ENCODE peak calls at places on chromosomes 12 and 14, in ten cellular contexts. One of them, this sample, is unnamed.

GRCh38 chr14:60346706-60347105 is 97.7 kb downstream of the PPM1A start:
- DNase-seq in astrocyte: no peak
- DNase-seq in Karpas-422: no peak
- DNase-seq in HepG2: no peak
- DNase-seq in mammary epithelial cell: no peak
- DNase-seq in GM23248: peak
- DNase-seq in hepatocyte: no peak
- DNase-seq in mesenchymal stem cell: no peak
- DNase-seq in neural progenitor cell: no peak
- DNase-seq in neuronal stem cell: no peak
- DNase-seq in this sample: no peak

GRCh38 chr14:61337893-61338292 is 16.5 kb downstream of the PRKCH start:
- DNase-seq in neural progenitor cell: no peak
- DNase-seq in mammary epithelial cell: no peak
- DNase-seq in HepG2: no peak
- DNase-seq in hepatocyte: no peak
- DNase-seq in neuronal stem cell: no peak
- DNase-seq in astrocyte: no peak
- DNase-seq in Karpas-422: no peak
- DNase-seq in mesenchymal stem cell: no peak
- DNase-seq in GM23248: no peak
- DNase-seq in this sample: no peak

GRCh38 chr12:76866146-76866545 is 12.7 kb downstream of the CSRP2 start:
- DNase-seq in neuronal stem cell: peak
- DNase-seq in mammary epithelial cell: no peak
- DNase-seq in hepatocyte: no peak
- DNase-seq in HepG2: no peak
- DNase-seq in Karpas-422: no peak
- DNase-seq in neural progenitor cell: peak
- DNase-seq in GM23248: peak
- DNase-seq in astrocyte: peak
- DNase-seq in mesenchymal stem cell: peak
- DNase-seq in this sample: no peak

GRCh38 chr14:67815573-67816235 is 686 bp downstream of the ZFYVE26 start:
- DNase-seq in hepatocyte: peak
- DNase-seq in mesenchymal stem cell: peak
- DNase-seq in mammary epithelial cell: peak
- DNase-seq in HepG2: no peak
- DNase-seq in GM23248: peak
- DNase-seq in Karpas-422: no peak
- DNase-seq in astrocyte: peak
- DNase-seq in neuronal stem cell: no peak
- DNase-seq in neural progenitor cell: peak
- DNase-seq in this sample: no peak

GRCh38 chr12:132191715-132192553 is 47.7 kb downstream of the NOC4L start:
- DNase-seq in Karpas-422: no peak
- DNase-seq in hepatocyte: no peak
- DNase-seq in neural progenitor cell: no peak
- DNase-seq in mesenchymal stem cell: no peak
- DNase-seq in mammary epithelial cell: no peak
- DNase-seq in HepG2: no peak
- DNase-seq in astrocyte: no peak
- DNase-seq in neuronal stem cell: no peak
- DNase-seq in GM23248: no peak
- DNase-seq in this sample: no peak

GRCh38 chr12:94386422-94386821 is 73.2 kb downstream of the CEP83 start:
- DNase-seq in neuronal stem cell: no peak
- DNase-seq in Karpas-422: no peak
- DNase-seq in astrocyte: peak
- DNase-seq in HepG2: peak
- DNase-seq in mammary epithelial cell: no peak
- DNase-seq in neural progenitor cell: no peak
- DNase-seq in hepatocyte: no peak
- DNase-seq in GM23248: no peak
- DNase-seq in mesenchymal stem cell: peak
- DNase-seq in this sample: no peak

GRCh38 chr14:100547633-100548294 is 39.5 kb downstream of the BEGAIN start:
- DNase-seq in Karpas-422: peak
- DNase-seq in GM23248: peak
- DNase-seq in astrocyte: no peak
- DNase-seq in hepatocyte: no peak
- DNase-seq in mammary epithelial cell: no peak
- DNase-seq in neuronal stem cell: no peak
- DNase-seq in mesenchymal stem cell: no peak
- DNase-seq in neural progenitor cell: no peak
- DNase-seq in HepG2: no peak
- DNase-seq in this sample: peak

GRCh38 chr14:62081012-62081612 is 318.9 kb downstream of the SNAPC1 start:
- DNase-seq in neural progenitor cell: no peak
- DNase-seq in mammary epithelial cell: no peak
- DNase-seq in mesenchymal stem cell: no peak
- DNase-seq in Karpas-422: peak
- DNase-seq in astrocyte: no peak
- DNase-seq in GM23248: no peak
- DNase-seq in neuronal stem cell: no peak
- DNase-seq in HepG2: no peak
- DNase-seq in hepatocyte: no peak
- DNase-seq in this sample: no peak

GRCh38 chr14:99722741-99723140 is 38.6 kb downstream of the CYP46A1 start:
- DNase-seq in mammary epithelial cell: no peak
- DNase-seq in astrocyte: no peak
- DNase-seq in mesenchymal stem cell: no peak
- DNase-seq in GM23248: no peak
- DNase-seq in hepatocyte: no peak
- DNase-seq in Karpas-422: no peak
- DNase-seq in neural progenitor cell: no peak
- DNase-seq in neuronal stem cell: no peak
- DNase-seq in HepG2: no peak
- DNase-seq in this sample: no peak

GRCh38 chr12:132161046-132161781 is 17.0 kb downstream of the NOC4L start:
- DNase-seq in Karpas-422: peak
- DNase-seq in neural progenitor cell: no peak
- DNase-seq in mammary epithelial cell: no peak
- DNase-seq in neuronal stem cell: no peak
- DNase-seq in mesenchymal stem cell: no peak
- DNase-seq in GM23248: no peak
- DNase-seq in HepG2: no peak
- DNase-seq in astrocyte: peak
- DNase-seq in hepatocyte: no peak
- DNase-seq in this sample: no peak

GRCh38 chr12:75660107-75660530 is 148.7 kb upstream of the KRR1 start:
- DNase-seq in mesenchymal stem cell: peak
- DNase-seq in neuronal stem cell: no peak
- DNase-seq in astrocyte: peak
- DNase-seq in Karpas-422: no peak
- DNase-seq in hepatocyte: no peak
- DNase-seq in GM23248: peak
- DNase-seq in mammary epithelial cell: peak
- DNase-seq in neural progenitor cell: no peak
- DNase-seq in HepG2: no peak
- DNase-seq in this sample: peak

DNA sequence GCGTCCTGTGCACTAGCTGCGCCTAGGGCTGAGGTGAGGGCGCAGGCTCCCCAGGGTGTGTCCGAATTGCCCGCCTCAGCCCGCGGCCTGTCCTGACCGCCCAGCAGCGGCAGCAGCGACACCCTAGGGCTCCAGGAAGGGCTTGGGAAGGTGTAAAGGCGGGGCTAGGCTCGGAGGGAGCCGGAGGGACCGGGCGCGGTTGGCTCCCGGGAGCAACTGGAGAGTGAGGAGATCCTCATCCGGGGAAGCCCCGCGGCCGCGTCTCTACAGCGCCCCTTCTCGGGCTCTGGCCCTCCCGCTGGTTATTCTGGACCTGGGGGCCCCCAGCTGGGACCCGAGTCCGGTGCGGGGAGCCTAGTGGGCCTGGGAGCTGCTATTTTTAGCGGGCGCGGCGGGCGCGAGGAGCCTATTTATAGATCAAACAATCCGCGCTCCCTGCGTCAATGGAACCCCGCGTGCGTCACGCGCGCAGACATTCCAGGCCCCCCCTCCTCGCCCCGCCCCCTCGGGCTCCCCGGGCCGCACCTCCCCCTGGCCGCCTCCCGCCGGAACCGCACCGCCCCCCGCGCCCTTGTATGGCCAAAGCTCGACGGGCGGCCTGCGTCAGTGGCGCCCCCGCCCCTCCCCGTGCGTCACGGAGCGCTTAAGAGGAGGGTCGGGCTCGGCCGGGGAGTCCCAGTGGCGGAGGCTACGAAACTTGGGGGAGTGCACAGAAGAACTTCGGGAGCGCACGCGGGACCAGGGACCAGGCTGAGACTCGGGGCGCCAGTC is at the start of gene NR4A1:
- DNase-seq in hepatocyte: peak
- DNase-seq in neuronal stem cell: peak
- DNase-seq in Karpas-422: peak
- DNase-seq in neural progenitor cell: peak
- DNase-seq in HepG2: peak
- DNase-seq in mammary epithelial cell: peak
- DNase-seq in GM23248: peak
- DNase-seq in astrocyte: peak
- DNase-seq in mesenchymal stem cell: peak
- DNase-seq in this sample: no peak
- H2AFZ ChIP-seq in hepatocyte: peak
- H2AFZ ChIP-seq in neuronal stem cell: peak
- H2AFZ ChIP-seq in Karpas-422: peak
- H2AFZ ChIP-seq in neural progenitor cell: peak
- H2AFZ ChIP-seq in HepG2: no peak
- H2AFZ ChIP-seq in mammary epithelial cell: peak
- H2AFZ ChIP-seq in GM23248: peak
- H2AFZ ChIP-seq in astrocyte: peak
- H2AFZ ChIP-seq in mesenchymal stem cell: no peak
- H2AFZ ChIP-seq in this sample: peak

DNA sequence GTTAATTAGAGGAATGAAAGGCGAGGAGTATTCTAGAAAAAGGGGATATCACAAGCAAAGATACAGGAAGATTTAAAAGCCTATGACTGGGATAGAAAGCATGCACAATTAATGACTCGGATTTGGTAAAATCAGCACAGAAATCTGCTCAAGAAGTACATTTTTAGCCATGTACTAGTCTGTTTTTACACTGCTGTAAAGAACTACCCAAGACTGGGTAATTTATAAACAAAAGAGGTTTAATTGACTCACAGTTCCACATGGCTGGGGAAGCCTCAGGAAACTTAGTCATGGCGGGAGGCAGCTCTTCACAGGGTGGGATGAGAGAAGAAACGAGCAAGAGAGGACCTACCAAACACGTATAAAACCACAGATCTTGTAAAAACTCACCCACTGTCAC is 716.3 kb upstream of the MDGA2 start:
- DNase-seq in HepG2: no peak
- DNase-seq in mammary epithelial cell: no peak
- DNase-seq in Karpas-422: no peak
- DNase-seq in hepatocyte: no peak
- DNase-seq in neuronal stem cell: no peak
- DNase-seq in GM23248: no peak
- DNase-seq in mesenchymal stem cell: peak
- DNase-seq in neural progenitor cell: no peak
- DNase-seq in astrocyte: peak
- DNase-seq in this sample: no peak
- H2AFZ ChIP-seq in HepG2: no peak
- H2AFZ ChIP-seq in mammary epithelial cell: no peak
- H2AFZ ChIP-seq in Karpas-422: no peak
- H2AFZ ChIP-seq in hepatocyte: no peak
- H2AFZ ChIP-seq in neuronal stem cell: no peak
- H2AFZ ChIP-seq in GM23248: no peak
- H2AFZ ChIP-seq in mesenchymal stem cell: no peak
- H2AFZ ChIP-seq in neural progenitor cell: no peak
- H2AFZ ChIP-seq in astrocyte: no peak
- H2AFZ ChIP-seq in this sample: no peak

DNA sequence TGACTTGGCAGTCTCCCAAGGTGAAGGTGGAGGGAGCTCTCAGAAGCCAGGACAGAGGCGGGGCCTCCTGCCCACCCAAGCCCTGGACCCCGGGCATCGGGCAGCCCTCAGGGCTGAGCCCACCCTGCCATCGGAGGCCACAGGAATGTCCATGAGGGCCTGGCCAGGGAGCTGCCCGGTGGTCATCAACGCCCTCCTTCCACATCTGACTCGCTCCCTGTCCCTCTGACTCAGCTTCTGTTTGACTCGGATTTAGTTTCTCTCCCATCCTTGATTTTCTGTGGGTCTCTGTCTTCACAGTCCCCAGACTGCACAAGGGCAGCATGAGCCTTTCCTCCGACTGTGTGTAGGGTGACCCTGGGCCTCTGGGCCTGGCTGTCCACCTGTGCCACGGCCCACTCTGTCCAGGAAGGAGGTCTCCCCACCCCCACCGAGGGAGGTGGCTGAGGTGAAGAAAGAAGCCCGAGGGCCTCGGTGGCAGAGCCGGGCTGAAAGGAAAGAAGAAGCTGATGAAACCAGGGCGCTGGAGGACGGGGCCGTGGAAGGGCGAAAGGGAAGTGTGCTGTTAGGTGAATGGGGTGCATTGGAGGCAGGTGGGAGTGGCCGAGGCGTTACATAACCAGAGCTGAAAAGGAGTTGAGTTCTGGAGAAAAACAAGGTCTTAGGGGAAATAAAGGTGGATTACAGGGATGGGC is 16.8 kb upstream of the TMEM106C start:
- DNase-seq in neural progenitor cell: no peak
- DNase-seq in Karpas-422: no peak
- DNase-seq in neuronal stem cell: no peak
- DNase-seq in GM23248: peak
- DNase-seq in hepatocyte: no peak
- DNase-seq in HepG2: no peak
- DNase-seq in mesenchymal stem cell: peak
- DNase-seq in mammary epithelial cell: peak
- DNase-seq in astrocyte: peak
- DNase-seq in this sample: no peak
- H2AFZ ChIP-seq in neural progenitor cell: peak
- H2AFZ ChIP-seq in Karpas-422: no peak
- H2AFZ ChIP-seq in neuronal stem cell: peak
- H2AFZ ChIP-seq in GM23248: no peak
- H2AFZ ChIP-seq in hepatocyte: no peak
- H2AFZ ChIP-seq in HepG2: no peak
- H2AFZ ChIP-seq in mesenchymal stem cell: peak
- H2AFZ ChIP-seq in mammary epithelial cell: peak
- H2AFZ ChIP-seq in astrocyte: peak
- H2AFZ ChIP-seq in this sample: peak

GRCh38 chr14:22824711-22825359 is 4.9 kb upstream of the MRPL52 start:
- DNase-seq in hepatocyte: peak
- DNase-seq in neuronal stem cell: no peak
- DNase-seq in Karpas-422: no peak
- DNase-seq in mesenchymal stem cell: peak
- DNase-seq in mammary epithelial cell: peak
- DNase-seq in astrocyte: peak
- DNase-seq in GM23248: peak
- DNase-seq in HepG2: peak
- DNase-seq in neural progenitor cell: no peak
- DNase-seq in this sample: no peak

GRCh38 chr14:22829661-22830328 is at the start of gene MRPL52:
- DNase-seq in mammary epithelial cell: peak
- DNase-seq in mesenchymal stem cell: peak
- DNase-seq in Karpas-422: peak
- DNase-seq in HepG2: peak
- DNase-seq in neural progenitor cell: peak
- DNase-seq in hepatocyte: peak
- DNase-seq in astrocyte: peak
- DNase-seq in neuronal stem cell: no peak
- DNase-seq in GM23248: peak
- DNase-seq in this sample: no peak

GRCh38 chr14:22835505-22835904 is 880 bp upstream of the MMP14 start:
- DNase-seq in mammary epithelial cell: no peak
- DNase-seq in mesenchymal stem cell: no peak
- DNase-seq in astrocyte: no peak
- DNase-seq in Karpas-422: no peak
- DNase-seq in HepG2: no peak
- DNase-seq in neural progenitor cell: no peak
- DNase-seq in neuronal stem cell: no peak
- DNase-seq in GM23248: no peak
- DNase-seq in hepatocyte: no peak
- DNase-seq in this sample: no peak

GRCh38 chr14:22830329-22831010 is 783 bp downstream of the MRPL52 start:
- DNase-seq in HepG2: no peak
- DNase-seq in GM23248: peak
- DNase-seq in neural progenitor cell: no peak
- DNase-seq in neuronal stem cell: no peak
- DNase-seq in Karpas-422: no peak
- DNase-seq in astrocyte: no peak
- DNase-seq in mesenchymal stem cell: no peak
- DNase-seq in mammary epithelial cell: no peak
- DNase-seq in hepatocyte: no peak
- DNase-seq in this sample: no peak
- H2AFZ ChIP-seq in HepG2: peak
- H2AFZ ChIP-seq in GM23248: peak
- H2AFZ ChIP-seq in neural progenitor cell: peak
- H2AFZ ChIP-seq in neuronal stem cell: peak
- H2AFZ ChIP-seq in Karpas-422: peak
- H2AFZ ChIP-seq in astrocyte: peak
- H2AFZ ChIP-seq in mesenchymal stem cell: no peak
- H2AFZ ChIP-seq in mammary epithelial cell: peak
- H2AFZ ChIP-seq in hepatocyte: peak
- H2AFZ ChIP-seq in this sample: peak